ENCODE peak calls at places on chromosome 11, in nine cellular contexts. N is psoas muscle; F is activated T-helper 1 cell treated with Interleukin-2 at 50 U/mL for 16 hours; A is HuH-7; U is astrocyte of the hippocampus; R is activated CD4-positive, alpha-beta T cell treated with anti-CD3 and anti-CD28 coated beads, Interleukin-2, amount 50 U/mL, for 1 hour; O is vagina; E is AG10803; H is nucleus accumbens. T is an unnamed sample.

GRCh38 chr11:66345316-66345649 is 379 bp upstream of the BRMS1 start:
- DNase-seq in N (no peak), O (no peak), F (no peak), U (no peak), R (no peak), H (no peak), E (no peak), A (no peak), T (no peak)

GRCh38 chr11:9280655-9281301 is 15.6 kb upstream of the DENND5A start:
- DNase-seq in N (no peak), E (peak; percentile 58), A (no peak), H (no peak), U (peak; percentile 88), R (peak; percentile 35), O (peak; percentile 6), F (no peak), T (no peak)

GRCh38 chr11:117095301-117096139 is 2.7 kb downstream of the SIK3 start:
- DNase-seq in N (no peak), F (no peak), R (no peak), U (peak; percentile 21), A (no peak), O (no peak), E (peak; percentile 86), H (no peak), T (no peak)

GRCh38 chr11:20770421-20770935 is 101.1 kb downstream of the NELL1 start:
- DNase-seq in H (no peak), A (no peak), F (no peak), R (no peak), U (no peak), E (no peak), O (no peak), N (no peak), T (no peak)

GRCh38 chr11:130633466-130633865 is 185.0 kb downstream of the ADAMTS15 start:
- DNase-seq in U (no peak), E (no peak), F (no peak), N (no peak), A (no peak), R (no peak), O (peak; percentile 28), H (no peak), T (no peak)

GRCh38 chr11:17389957-17390649 is 1.6 kb upstream of the KCNJ11 start:
- DNase-seq in O (no peak), F (no peak), A (no peak), R (no peak), N (no peak), E (no peak), H (peak; percentile 40), U (no peak), T (no peak)

GRCh38 chr11:117430293-117430955 is 102.8 kb downstream of the CEP164 start:
- DNase-seq in O (no peak), H (no peak), A (no peak), U (no peak), E (no peak), F (no peak), N (no peak), R (no peak), T (no peak)

GRCh38 chr11:129655247-129655832 is 160.3 kb upstream of the TMEM45B start:
- DNase-seq in R (no peak), E (no peak), O (no peak), U (no peak), F (no peak), N (no peak), H (no peak), A (no peak), T (no peak)

GRCh38 chr11:117391181-117391580 is 63.5 kb downstream of the CEP164 start:
- DNase-seq in O (no peak), N (no peak), F (no peak), E (no peak), U (no peak), H (no peak), A (no peak), R (no peak), T (no peak)

GRCh38 chr11:75301602-75302345 is 49.7 kb downstream of the ARRB1 start:
- DNase-seq in U (no peak), F (no peak), N (peak; percentile 11), R (no peak), A (no peak), H (no peak), E (no peak), O (no peak), T (no peak)